ENCODE peak calls at places on chromosomes 5 and 9, in eight cellular contexts. X is dorsolateral prefrontal cortex, E is coronary artery, G is ovary, Q is PC-9, L is cardiac muscle cell, P is fibroblast of lung, F is MM.1S. K is an unnamed sample.

GRCh38 chr5:56278267-56278826 is 45.2 kb upstream of the ANKRD55 start:
- DNase-seq in X (no peak), E (no peak), G (no peak), Q (peak), L (peak), P (peak), F (no peak), K (peak)

GRCh38 chr5:114363837-114364236 is 2.0 kb downstream of the KCNN2 start:
- DNase-seq in X (no peak), E (no peak), G (no peak), Q (no peak), L (no peak), P (no peak), F (no peak), K (no peak)

GRCh38 chr5:142248853-142249462 is 75.9 kb downstream of the SPRY4 start:
- DNase-seq in X (no peak), E (peak), G (no peak), Q (no peak), L (peak), P (peak), F (no peak), K (no peak)

GRCh38 chr5:23389543-23390215 is 117.7 kb upstream of the PRDM9 start:
- DNase-seq in X (no peak), E (no peak), G (no peak), Q (no peak), L (peak), P (no peak), F (no peak), K (no peak)

GRCh38 chr9:127741831-127742434 is 6.8 kb upstream of the TOR2A start:
- DNase-seq in X (peak), E (no peak), G (peak), Q (peak), L (no peak), P (peak), F (no peak), K (no peak)

GRCh38 chr9:114258866-114259799 is 63.8 kb upstream of the ORM1 start:
- DNase-seq in X (no peak), E (no peak), G (no peak), Q (no peak), L (no peak), P (no peak), F (no peak), K (no peak)

GRCh38 chr5:171484460-171484899 is 65.0 kb downstream of the FGF18 start:
- DNase-seq in X (no peak), E (no peak), G (peak), Q (peak), L (peak), P (peak), F (peak), K (peak)

GRCh38 chr9:131499254-131499653 is 3.5 kb upstream of the POMT1 start:
- DNase-seq in X (no peak), E (no peak), G (no peak), Q (no peak), L (no peak), P (no peak), F (no peak), K (no peak)

GRCh38 chr5:170434953-170435605 is 45.9 kb upstream of the KCNMB1 start:
- DNase-seq in X (peak), E (peak), G (peak), Q (peak), L (peak), P (peak), F (peak), K (peak)

GRCh38 chr9:108331596-108331995 is 524.2 kb downstream of the ACTL7B start:
- DNase-seq in X (no peak), E (no peak), G (no peak), Q (no peak), L (no peak), P (no peak), F (no peak), K (no peak)

GRCh38 chr5:68177676-68178075 is 37.9 kb upstream of the PIK3R1 start:
- DNase-seq in X (no peak), E (no peak), G (no peak), Q (no peak), L (no peak), P (no peak), F (no peak), K (no peak)

DNA sequence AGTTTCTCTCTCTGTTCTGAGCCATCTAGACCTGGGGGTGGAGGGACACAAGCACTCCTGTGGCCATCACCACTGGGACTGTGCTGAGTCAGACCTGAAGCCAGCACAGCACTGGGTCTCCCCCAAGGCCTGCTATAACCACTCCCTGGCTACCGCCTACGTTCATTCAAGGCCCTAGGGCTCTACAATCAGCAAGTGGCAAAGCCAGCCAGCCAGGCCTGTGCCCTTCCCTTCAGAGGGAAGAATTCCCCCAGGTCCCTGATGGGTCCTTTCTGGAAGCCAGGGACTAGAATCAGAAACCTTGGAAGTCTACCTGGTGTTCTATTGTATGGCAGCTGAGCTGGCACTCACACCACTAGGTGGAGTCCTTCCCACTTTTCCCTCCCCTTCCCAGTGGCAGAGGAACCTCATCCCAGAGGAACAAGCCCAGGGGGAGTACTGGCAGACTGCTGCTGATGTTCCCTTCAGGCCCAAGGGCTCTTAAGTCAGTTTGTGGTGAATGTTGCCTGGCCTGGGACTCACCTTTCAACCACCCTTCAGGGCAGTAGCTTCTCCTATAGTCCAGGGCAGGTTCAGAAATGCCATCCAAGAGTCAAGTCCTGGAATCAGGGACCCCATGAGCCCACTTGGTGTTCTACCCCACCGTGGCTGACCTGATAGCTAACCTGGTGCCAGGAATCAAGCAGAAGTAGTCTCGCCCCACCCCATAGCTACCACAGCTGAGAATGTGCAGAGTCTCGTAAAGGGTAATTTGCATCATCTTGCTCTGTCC is 20.0 kb downstream of the JMY start:
- DNase-seq in X (no peak), E (no peak), G (no peak), Q (peak), L (peak), P (peak), F (no peak), K (peak)
- TF ChIP-seq CTCF in X (peak), E (no peak), G (no peak), Q (peak), L (peak), P (peak), F (peak), K (peak)

GRCh38 chr9:79574716-79575242 is 3.0 kb downstream of the TLE4 start:
- DNase-seq in X (no peak), E (no peak), G (no peak), Q (no peak), L (no peak), P (peak), F (no peak), K (peak)

GRCh38 chr9:79573697-79573976 is 1.9 kb downstream of the TLE4 start:
- DNase-seq in X (no peak), E (no peak), G (no peak), Q (no peak), L (no peak), P (no peak), F (no peak), K (no peak)

GRCh38 chr9:79572891-79573696 is 1.3 kb downstream of the TLE4 start:
- DNase-seq in X (peak), E (peak), G (peak), Q (no peak), L (peak), P (no peak), F (peak), K (peak)

GRCh38 chr9:79574166-79574565 is 2.4 kb downstream of the TLE4 start:
- DNase-seq in X (no peak), E (no peak), G (no peak), Q (no peak), L (no peak), P (no peak), F (no peak), K (no peak)

GRCh38 chr9:79575560-79575959 is 3.8 kb downstream of the TLE4 start:
- DNase-seq in X (no peak), E (no peak), G (no peak), Q (no peak), L (no peak), P (no peak), F (no peak), K (no peak)
- H3K4me3 ChIP-seq in X (peak), E (no peak), G (no peak), Q (no peak), L (no peak), P (no peak), F (no peak), K (no peak)

GRCh38 chr5:160685219-160685618 is 166.8 kb downstream of the ATP10B start:
- DNase-seq in X (no peak), E (no peak), G (no peak), Q (no peak), L (no peak), P (no peak), F (peak), K (no peak)

GRCh38 chr5:160685695-160686094 is 166.3 kb downstream of the ATP10B start:
- DNase-seq in X (no peak), E (no peak), G (no peak), Q (no peak), L (no peak), P (no peak), F (peak), K (no peak)
- TF ChIP-seq CTCF in X (no peak), E (no peak), G (no peak), Q (no peak), L (no peak), P (no peak), F (peak), K (no peak)

GRCh38 chr5:27472875-27473274 is 434.5 kb upstream of the CDH9 start:
- DNase-seq in X (no peak), E (no peak), G (no peak), Q (no peak), L (no peak), P (no peak), F (no peak), K (peak)

GRCh38 chr5:27474395-27474794 is 436.0 kb upstream of the CDH9 start:
- DNase-seq in X (no peak), E (no peak), G (no peak), Q (no peak), L (no peak), P (no peak), F (no peak), K (no peak)

GRCh38 chr5:27474054-27474323 is 435.6 kb upstream of the CDH9 start:
- DNase-seq in X (no peak), E (no peak), G (no peak), Q (no peak), L (no peak), P (no peak), F (no peak), K (no peak)

GRCh38 chr5:27473300-27474053 is 435.1 kb upstream of the CDH9 start:
- DNase-seq in X (no peak), E (no peak), G (no peak), Q (no peak), L (no peak), P (no peak), F (no peak), K (no peak)

DNA sequence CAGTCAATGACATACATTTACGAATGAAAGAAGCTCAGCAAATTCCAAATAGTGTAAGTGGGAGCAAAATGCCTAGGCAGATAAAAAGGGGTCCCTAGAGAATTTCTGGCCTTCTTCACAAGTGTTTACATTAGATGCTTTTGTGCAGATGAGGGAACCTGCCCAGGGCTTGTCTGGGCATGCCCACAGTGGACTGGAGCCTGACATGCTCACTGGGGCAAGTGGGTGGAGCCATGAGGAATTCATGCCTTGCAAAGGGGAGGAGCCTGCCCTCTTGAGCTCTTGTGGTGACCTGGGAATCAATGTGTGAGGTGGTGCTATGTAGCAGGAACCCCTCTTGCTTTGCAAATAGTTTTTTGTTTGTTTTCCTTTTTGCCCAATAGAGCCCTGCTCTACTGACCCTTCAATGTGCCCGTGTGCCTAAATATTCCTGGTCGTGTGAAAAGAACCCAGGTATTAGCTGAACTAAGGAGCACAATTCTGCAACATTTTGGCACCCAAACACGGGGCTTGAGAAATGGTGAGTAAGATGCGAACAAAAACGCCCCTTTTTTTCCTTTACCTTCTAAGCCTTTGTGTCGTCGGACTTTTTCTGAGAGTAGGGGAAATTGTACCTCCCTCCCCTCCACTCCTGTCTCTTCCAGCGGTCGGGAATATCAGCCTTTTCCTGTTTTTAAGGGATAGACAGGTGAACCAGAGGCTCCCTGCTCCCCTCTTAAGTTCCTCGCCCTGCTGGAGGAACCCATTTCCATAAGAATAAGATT is 433.8 kb upstream of the CDH9 start:
- DNase-seq in X (no peak), E (no peak), G (no peak), Q (peak), L (peak), P (peak), F (peak), K (peak)
- H3K4me3 ChIP-seq in X (no peak), E (no peak), G (no peak), Q (no peak), L (peak), P (no peak), F (no peak), K (peak)

GRCh38 chr5:139670369-139671095 is 22.4 kb downstream of the CXXC5 start:
- DNase-seq in X (peak), E (no peak), G (no peak), Q (no peak), L (no peak), P (peak), F (peak), K (no peak)
- TF ChIP-seq CTCF in X (peak), E (no peak), G (no peak), Q (no peak), L (peak), P (peak), F (peak), K (peak)

GRCh38 chr9:76654051-76654461 is 110.2 kb upstream of the PCA3 start:
- DNase-seq in X (no peak), E (no peak), G (no peak), Q (no peak), L (peak), P (peak), F (no peak), K (no peak)

GRCh38 chr9:76652894-76653293 is 111.3 kb upstream of the PCA3 start:
- DNase-seq in X (no peak), E (no peak), G (no peak), Q (no peak), L (peak), P (peak), F (no peak), K (no peak)

GRCh38 chr9:76649894-76650293 is 114.3 kb upstream of the PCA3 start:
- DNase-seq in X (no peak), E (no peak), G (no peak), Q (no peak), L (no peak), P (no peak), F (no peak), K (no peak)

GRCh38 chr9:76650692-76651091 is 113.5 kb upstream of the PCA3 start:
- DNase-seq in X (no peak), E (no peak), G (no peak), Q (no peak), L (no peak), P (no peak), F (peak), K (peak)

DNA sequence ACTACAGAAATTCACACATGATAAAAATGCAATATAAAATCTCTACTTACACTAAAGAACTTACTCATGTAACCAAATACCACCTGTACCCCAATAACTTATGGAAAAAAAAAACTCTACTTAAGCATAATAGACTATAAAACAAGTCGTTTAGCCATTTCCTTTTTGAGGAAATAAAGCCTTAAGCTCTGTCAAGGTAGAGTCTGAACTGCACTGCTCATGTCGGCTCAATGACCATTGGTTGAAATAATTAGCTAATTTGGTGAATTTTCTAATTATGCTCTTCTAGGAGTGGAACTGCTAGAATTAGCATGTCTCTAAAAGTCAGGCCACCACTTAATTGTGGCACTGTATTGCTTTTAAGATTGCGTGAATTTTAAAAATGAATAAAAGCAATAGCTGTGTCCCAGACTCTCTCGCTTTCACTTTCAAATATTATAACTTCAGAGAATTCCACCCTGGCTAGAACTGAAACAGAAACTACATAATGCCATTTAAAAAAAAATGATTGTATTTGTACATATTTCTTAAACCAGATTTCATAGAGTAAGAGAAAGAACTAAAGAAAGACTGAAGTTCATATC is 113.0 kb upstream of the PCA3 start:
- DNase-seq in X (no peak), E (no peak), G (no peak), Q (no peak), L (no peak), P (no peak), F (peak), K (peak)
- H3K4me3 ChIP-seq in X (no peak), E (peak), G (peak), Q (no peak), L (no peak), P (peak), F (peak), K (peak)

GRCh38 chr5:139739612-139739974 is 56.0 kb upstream of the PSD2 start:
- DNase-seq in X (no peak), E (no peak), G (no peak), Q (no peak), L (no peak), P (no peak), F (no peak), K (no peak)

GRCh38 chr5:139740993-139741672 is 54.5 kb upstream of the PSD2 start:
- DNase-seq in X (no peak), E (no peak), G (no peak), Q (no peak), L (no peak), P (no peak), F (no peak), K (no peak)

GRCh38 chr5:139738193-139738592 is 57.4 kb upstream of the PSD2 start:
- DNase-seq in X (peak), E (no peak), G (no peak), Q (no peak), L (no peak), P (no peak), F (no peak), K (no peak)

GRCh38 chr5:139740138-139740992 is 55.2 kb upstream of the PSD2 start:
- DNase-seq in X (peak), E (no peak), G (no peak), Q (no peak), L (no peak), P (no peak), F (no peak), K (no peak)

DNA sequence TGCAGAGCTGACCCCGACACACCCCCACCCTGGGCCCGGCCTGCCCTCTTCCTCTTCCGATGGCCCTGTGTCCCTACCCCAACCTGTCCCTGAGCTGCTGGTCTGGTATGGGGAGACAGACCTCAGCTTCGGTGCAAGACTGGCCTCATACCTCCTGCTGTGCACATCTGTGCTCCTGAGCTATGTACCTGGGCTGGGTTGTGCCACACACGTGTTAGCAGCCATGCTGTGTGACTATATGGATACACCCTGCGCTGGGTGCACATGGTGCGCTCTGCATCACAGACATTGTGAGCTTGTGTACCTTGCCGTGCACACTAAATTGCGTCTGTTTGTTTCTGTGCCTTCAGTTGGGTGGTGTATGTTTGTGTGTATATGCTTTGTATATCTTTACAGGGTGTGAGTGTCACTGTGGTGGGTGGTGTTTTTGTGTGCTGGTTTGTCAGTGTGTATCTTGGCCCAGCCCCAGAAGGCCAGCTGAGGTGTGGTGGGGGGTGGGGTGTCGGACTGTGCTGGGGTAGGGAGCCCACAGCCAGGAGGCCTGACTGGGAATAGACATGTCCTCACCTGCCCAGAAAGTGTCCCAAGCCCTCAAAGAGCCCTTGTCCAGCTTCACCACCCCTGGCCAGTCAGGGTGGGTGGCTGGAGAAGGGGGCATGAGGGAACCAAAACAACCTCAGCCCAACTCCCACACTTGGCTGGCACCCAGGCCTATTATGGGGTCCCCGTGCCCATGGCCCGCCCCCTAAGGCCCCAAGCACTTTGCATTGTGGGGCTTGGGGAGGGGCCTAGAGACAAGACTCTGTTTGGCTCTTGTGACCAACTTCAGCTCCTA is 56.6 kb upstream of the PSD2 start:
- DNase-seq in X (no peak), E (no peak), G (no peak), Q (no peak), L (no peak), P (no peak), F (no peak), K (no peak)
- TF ChIP-seq CTCF in X (no peak), E (no peak), G (no peak), Q (no peak), L (no peak), P (no peak), F (no peak), K (no peak)

GRCh38 chr5:151022511-151023018 is 2.2 kb downstream of the GPX3 start:
- DNase-seq in X (no peak), E (peak), G (no peak), Q (no peak), L (peak), P (peak), F (no peak), K (no peak)
- H3K4me3 ChIP-seq in X (no peak), E (peak), G (peak), Q (no peak), L (no peak), P (no peak), F (no peak), K (no peak)